ENCODE peak calls at places on chromosomes 1 and 21, in nine cellular contexts. K, R, O, T, D, H, N, A and W are unnamed samples. For H3K27me3, the result is how much of the 10 kb centered on the place peaks cover.

GRCh38 chr1:86714561-86715244 is 10.3 kb downstream of the SH3GLB1 start:
- DNase-seq in K (no peak), R (no peak), O (no peak), T (no peak), D (no peak), H (no peak), N (no peak), A (no peak), W (peak)

GRCh38 chr1:8283058-8283884 is 34.6 kb upstream of the SLC45A1 start:
- DNase-seq in K (peak), R (peak), O (no peak), T (no peak), D (no peak), H (no peak), N (no peak), A (peak), W (no peak)

GRCh38 chr1:115166531-115167091 is 77.3 kb upstream of the TSPAN2 start:
- DNase-seq in K (peak), R (no peak), O (no peak), T (no peak), D (no peak), H (no peak), N (no peak), A (peak), W (peak)

GRCh38 chr1:76730027-76730426 is 137.3 kb upstream of the ST6GALNAC5 start:
- DNase-seq in K (no peak), R (no peak), O (no peak), T (no peak), D (no peak), H (no peak), N (no peak), A (no peak), W (no peak)

GRCh38 chr1:54803761-54804470 is 2.8 kb upstream of the TTC22 start:
- DNase-seq in K (peak), R (no peak), O (peak), T (no peak), D (no peak), H (no peak), N (no peak), A (peak), W (no peak)

GRCh38 chr1:96028071-96028470 is 693.5 kb upstream of the PTBP2 start:
- DNase-seq in K (no peak), R (no peak), O (no peak), T (no peak), D (no peak), H (no peak), N (no peak), A (no peak), W (no peak)

GRCh38 chr1:110155878-110156522 is 5.7 kb downstream of the SLC6A17 start:
- DNase-seq in K (peak), R (peak), O (peak), T (peak), D (peak), H (peak), N (peak), A (peak), W (peak)

GRCh38 chr1:5968161-5968736 is 24.0 kb downstream of the NPHP4 start:
- DNase-seq in K (no peak), R (no peak), O (no peak), T (no peak), D (no peak), H (no peak), N (no peak), A (no peak), W (no peak)

GRCh38 chr1:22500476-22500875 is 48.8 kb downstream of the ZBTB40 start:
- DNase-seq in K (peak), R (peak), O (no peak), T (peak), D (no peak), H (peak), N (peak), A (peak), W (peak)

GRCh38 chr1:54299037-54299436 is 99.1 kb downstream of the MRPL37 start:
- DNase-seq in K (peak), R (peak), O (no peak), T (peak), D (no peak), H (no peak), N (no peak), A (no peak), W (no peak)

GRCh38 chr1:66214901-66215300 is 319.1 kb upstream of the SGIP1 start:
- DNase-seq in K (peak), R (no peak), O (no peak), T (no peak), D (no peak), H (no peak), N (no peak), A (no peak), W (no peak)

GRCh38 chr1:119492763-119493162 is 14.2 kb upstream of the HSD3B1 start:
- DNase-seq in K (no peak), R (no peak), O (no peak), T (no peak), D (no peak), H (no peak), N (no peak), A (no peak), W (no peak)

GRCh38 chr1:12552111-12552888 is 65.7 kb downstream of the DHRS3 start:
- DNase-seq in K (no peak), R (no peak), O (no peak), T (no peak), D (no peak), H (no peak), N (peak), A (no peak), W (no peak)

GRCh38 chr1:8431028-8431427 is 113.1 kb downstream of the SLC45A1 start:
- DNase-seq in K (no peak), R (no peak), O (no peak), T (no peak), D (peak), H (no peak), N (no peak), A (no peak), W (no peak)

GRCh38 chr1:244653439-244654283 is 735 bp downstream of the DESI2 start:
- DNase-seq in K (peak), R (no peak), O (peak), T (no peak), D (peak), H (peak), N (no peak), A (peak), W (peak)

GRCh38 chr1:199297174-199297573 is 658.3 kb downstream of the PTPRC start:
- DNase-seq in K (peak), R (no peak), O (no peak), T (no peak), D (no peak), H (no peak), N (no peak), A (no peak), W (no peak)

GRCh38 chr1:58805716-58806571 is 22.1 kb upstream of the JUN start:
- DNase-seq in K (no peak), R (no peak), O (no peak), T (no peak), D (no peak), H (peak), N (no peak), A (no peak), W (no peak)

GRCh38 chr1:206769331-206769731 is 1.2 kb upstream of the IL19 start:
- DNase-seq in K (no peak), R (no peak), O (no peak), T (no peak), D (peak), H (no peak), N (no peak), A (no peak), W (no peak)

GRCh38 chr1:29210278-29211085 is 20.3 kb downstream of the MECR start:
- DNase-seq in K (no peak), R (no peak), O (no peak), T (no peak), D (no peak), H (no peak), N (no peak), A (peak), W (no peak)

GRCh38 chr1:200131551-200132125 is 104.1 kb downstream of the NR5A2 start:
- DNase-seq in K (no peak), R (no peak), O (no peak), T (no peak), D (no peak), H (peak), N (no peak), A (peak), W (no peak)

GRCh38 chr1:185402930-185403329 is 85.9 kb upstream of the IVNS1ABP start:
- DNase-seq in K (no peak), R (peak), O (no peak), T (no peak), D (no peak), H (no peak), N (no peak), A (no peak), W (no peak)

GRCh38 chr1:178341218-178341956 is 155.4 kb downstream of the CLEC20A start:
- DNase-seq in K (peak), R (peak), O (peak), T (peak), D (no peak), H (peak), N (no peak), A (peak), W (peak)

GRCh38 chr1:161952603-161953172 is 71.0 kb downstream of the OLFML2B start:
- DNase-seq in K (peak), R (no peak), O (no peak), T (no peak), D (no peak), H (no peak), N (no peak), A (peak), W (no peak)

GRCh38 chr21:32088471-32088870 is 190.4 kb downstream of the MIS18A start:
- DNase-seq in K (no peak), R (no peak), O (no peak), T (no peak), D (no peak), H (no peak), N (no peak), A (no peak), W (no peak)

GRCh38 chr1:63949965-63950364 is 176.1 kb downstream of the ROR1 start:
- DNase-seq in K (peak), R (peak), O (no peak), T (peak), D (no peak), H (no peak), N (no peak), A (peak), W (no peak)

GRCh38 chr1:180974236-180974635 is 48.4 kb downstream of the STX6 start:
- DNase-seq in K (peak), R (no peak), O (no peak), T (no peak), D (no peak), H (no peak), N (no peak), A (no peak), W (no peak)

GRCh38 chr21:42737969-42738590 is 84.7 kb downstream of the PDE9A start:
- DNase-seq in K (no peak), R (peak), O (no peak), T (peak), D (no peak), H (peak), N (peak), A (peak), W (no peak)

GRCh38 chr1:29679316-29679715 is 443.0 kb downstream of the PTPRU start:
- DNase-seq in K (no peak), R (peak), O (peak), T (no peak), D (no peak), H (no peak), N (no peak), A (no peak), W (no peak)

GRCh38 chr1:184664042-184664659 is 90.5 kb downstream of the EDEM3 start:
- DNase-seq in K (peak), R (peak), O (peak), T (peak), D (peak), H (peak), N (peak), A (peak), W (peak)

GRCh38 chr1:248862695-248863010 is 3.8 kb upstream of the ZNF692 start:
- DNase-seq in K (no peak), R (no peak), O (no peak), T (no peak), D (no peak), H (no peak), N (no peak), A (peak), W (no peak)

DNA sequence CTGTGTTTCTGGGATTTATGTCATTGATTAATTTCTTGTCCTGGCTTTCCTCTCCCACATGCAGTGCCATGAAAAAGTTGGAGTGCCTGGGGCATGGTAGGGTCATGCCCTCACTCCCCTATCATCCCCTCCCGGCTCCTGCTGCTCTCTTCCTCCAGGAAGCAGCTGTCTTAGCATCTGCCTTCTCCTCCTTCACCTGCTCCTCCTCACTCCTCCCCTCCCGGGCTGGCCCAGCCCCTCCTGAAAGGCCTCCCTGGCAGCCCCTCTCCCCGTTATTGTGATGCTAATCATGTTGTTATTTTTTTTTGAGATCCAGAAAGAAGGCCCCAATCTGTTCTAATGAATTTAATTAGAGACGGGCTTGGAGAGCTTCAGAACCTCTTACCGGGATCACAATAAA is 36.3 kb upstream of the NFASC start:
- DNase-seq in K (no peak), R (no peak), O (peak), T (no peak), D (no peak), H (no peak), N (no peak), A (no peak), W (no peak)
- H3K27ac ChIP-seq in K (no peak), R (no peak), O (no peak), T (no peak), D (no peak), H (no peak), N (no peak), A (no peak), W (no peak)

DNA sequence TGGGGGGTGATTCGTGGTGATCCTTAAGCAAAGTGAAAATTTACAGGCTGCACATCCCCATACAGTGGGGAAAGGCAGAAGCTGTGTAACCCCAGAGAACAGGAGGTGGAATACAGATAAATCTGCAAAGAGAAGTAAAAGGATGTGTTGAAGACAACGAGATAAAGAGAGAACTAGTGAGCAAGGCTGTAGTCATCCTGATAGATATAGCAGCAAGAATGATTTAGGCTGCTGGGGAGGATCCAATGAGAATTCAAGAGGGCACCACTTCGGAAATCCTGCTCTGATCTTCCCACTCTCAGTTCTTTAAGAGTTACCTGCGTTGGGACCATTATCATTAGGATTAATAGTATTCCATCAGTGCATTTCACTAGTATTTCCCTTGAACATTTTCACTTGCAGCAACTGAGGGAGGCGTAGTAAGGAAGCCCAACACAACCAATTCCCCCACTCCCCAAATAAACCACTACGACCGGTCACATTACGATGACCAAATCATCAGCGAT is at the start of gene BRINP3:
- DNase-seq in K (no peak), R (no peak), O (no peak), T (no peak), D (no peak), H (peak), N (no peak), A (no peak), W (no peak)
- H3K27me3 ChIP-seq in K (under half), R (under half), O (under half), T (half or more), D (under half), H (under half), N (under half), A (under half), W (half or more)

GRCh38 chr1:226481133-226481532 is 67.4 kb upstream of the STUM start:
- DNase-seq in K (no peak), R (no peak), O (no peak), T (no peak), D (no peak), H (no peak), N (no peak), A (no peak), W (no peak)

GRCh38 chr1:226482196-226482595 is 66.4 kb upstream of the STUM start:
- DNase-seq in K (no peak), R (no peak), O (no peak), T (no peak), D (no peak), H (no peak), N (no peak), A (no peak), W (no peak)

GRCh38 chr1:226480459-226480858 is 68.1 kb upstream of the STUM start:
- DNase-seq in K (no peak), R (no peak), O (no peak), T (no peak), D (no peak), H (no peak), N (no peak), A (no peak), W (no peak)

GRCh38 chr1:226476657-226477319 is 68.9 kb upstream of the PARP1 start:
- DNase-seq in K (peak), R (no peak), O (no peak), T (no peak), D (no peak), H (no peak), N (no peak), A (no peak), W (peak)

DNA sequence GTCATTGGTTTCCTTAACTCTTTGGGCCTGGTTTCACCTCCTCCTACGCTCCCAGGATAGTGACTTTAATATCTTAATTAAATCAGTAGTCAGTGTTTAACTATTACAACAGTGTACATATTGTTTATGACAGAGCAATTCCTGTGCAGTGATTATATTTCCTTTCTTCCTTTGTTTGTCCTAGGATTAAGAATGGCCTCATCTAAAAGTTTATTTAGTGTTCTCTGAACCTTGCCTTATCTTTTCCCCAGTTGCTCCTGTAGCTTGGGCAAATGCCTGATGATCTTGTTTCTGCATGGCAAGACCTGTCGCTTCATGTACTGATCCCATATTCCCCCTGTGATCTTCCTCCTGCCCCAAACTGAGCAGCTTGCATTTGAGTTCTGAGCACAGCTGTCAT is 69.1 kb upstream of the STUM start:
- DNase-seq in K (no peak), R (no peak), O (no peak), T (no peak), D (no peak), H (peak), N (no peak), A (no peak), W (peak)
- H3K27ac ChIP-seq in K (no peak), R (no peak), O (no peak), T (no peak), D (no peak), H (no peak), N (no peak), A (no peak), W (no peak)

GRCh38 chr1:156642265-156643185 is 608 bp downstream of the BCAN start:
- DNase-seq in K (peak), R (no peak), O (peak), T (no peak), D (no peak), H (no peak), N (peak), A (no peak), W (no peak)
- H3K27me3 ChIP-seq in K (half or more), R (under half), O (under half), T (half or more), D (half or more), H (half or more), N (under half), A (half or more), W (half or more)

GRCh38 chr1:32239335-32239734 is 7.7 kb upstream of the FAM167B start:
- DNase-seq in K (no peak), R (no peak), O (no peak), T (no peak), D (no peak), H (no peak), N (no peak), A (no peak), W (no peak)
- H3K27ac ChIP-seq in K (no peak), R (no peak), O (no peak), T (no peak), D (no peak), H (no peak), N (no peak), A (no peak), W (no peak)

GRCh38 chr1:2181271-2181670 is 13.3 kb downstream of the FAAP20 start:
- DNase-seq in K (no peak), R (no peak), O (no peak), T (no peak), D (no peak), H (no peak), N (no peak), A (no peak), W (no peak)
- H3K27me3 ChIP-seq in K (under half), R (under half), O (under half), T (under half), D (under half), H (under half), N (under half), A (under half), W (under half)